ENCODE peak calls at places on chromosomes 13 and 19, in four cellular contexts. M, U, B and J are unnamed samples.

GRCh38 chr13:57634829-57635165 is 3.3 kb downstream of the PCDH17 start:
- DNase-seq in M (no peak), U (no peak), B (no peak), J (no peak)

GRCh38 chr13:57630661-57631606 is 610 bp upstream of the PCDH17 start:
- DNase-seq in B (peak; percentile 56), U (no peak), M (no peak), J (peak; percentile 85)

GRCh38 chr19:35995655-35995993 is 636 bp downstream of the SDHAF1 start:
- DNase-seq in B (peak; percentile 59), M (no peak), U (no peak), J (no peak)

GRCh38 chr19:9175326-9175725 is 3.5 kb upstream of the OR7D2 start:
- DNase-seq in M (no peak), U (no peak), B (no peak), J (no peak)

GRCh38 chr13:26679411-26679810 is 81.2 kb downstream of the GPR12 start:
- DNase-seq in B (no peak), U (no peak), M (peak; percentile 32), J (no peak)

GRCh38 chr19:40702337-40703012 is 12.0 kb upstream of the NUMBL start:
- DNase-seq in B (no peak), U (no peak), M (no peak), J (peak; percentile 44)

GRCh38 chr19:16627194-16627927 is 643 bp downstream of the MED26 start:
- DNase-seq in M (no peak), U (no peak), B (no peak), J (no peak)

GRCh38 chr19:43765109-43765876 is 10.5 kb upstream of the SMG9 start:
- DNase-seq in U (peak; percentile 50), B (no peak), M (peak; percentile 94), J (no peak)

GRCh38 chr13:64471916-64472315 is 2758.2 kb downstream of the PCDH9 start:
- DNase-seq in U (no peak), M (peak; percentile 9), B (peak; percentile 23), J (no peak)

GRCh38 chr19:33193864-33194362 is at the start of gene LRP3:
- DNase-seq in U (no peak), B (peak; percentile 86), M (no peak), J (no peak)

GRCh38 chr19:58558623-58559274 is 338 bp upstream of the UBE2M start:
- DNase-seq in B (no peak), U (peak; percentile 100), M (peak; percentile 69), J (peak; percentile 98)

GRCh38 chr19:4795400-4795799 is 3.9 kb downstream of the FEM1A start:
- DNase-seq in M (no peak), B (no peak), U (no peak), J (no peak)

GRCh38 chr13:97308735-97309429 is 86.7 kb downstream of the MBNL2 start:
- DNase-seq in B (no peak), M (no peak), U (no peak), J (no peak)

GRCh38 chr19:48419158-48419920 is 25.9 kb downstream of the GRIN2D start:
- DNase-seq in B (no peak), U (peak; percentile 58), M (no peak), J (peak; percentile 46)

GRCh38 chr19:49081273-49081672 is 4.0 kb upstream of the SNRNP70 start:
- DNase-seq in U (no peak), M (no peak), B (no peak), J (no peak)